ENCODE peak calls at places on chromosomes 16 and 17, in five cellular contexts. J is heart right ventricle, Y is body of pancreas, F is natural killer cell, A is cardiac fibroblast. N is an unnamed sample.
A peak's percentile ranks its signal among the peaks of the same experiment; 100 is the strongest.

GRCh38 chr17:19553036-19553435 is 19.4 kb downstream of the SLC47A1 start:
- DNase-seq in A (no peak), F (no peak), J (no peak), Y (no peak), N (no peak)

GRCh38 chr17:64455993-64456885 is 7.3 kb downstream of the MILR1 start:
- DNase-seq in Y (no peak), J (no peak), A (no peak), F (no peak), N (no peak)

GRCh38 chr17:13885953-13886889 is 183.1 kb upstream of the COX10 start:
- DNase-seq in Y (no peak), F (no peak), A (no peak), J (peak; percentile 37), N (no peak)

GRCh38 chr17:48618366-48618896 is 3.3 kb upstream of the HOXB8 start:
- DNase-seq in A (peak; percentile 83), F (peak; percentile 82), Y (peak; percentile 87), J (peak; percentile 86), N (peak; percentile 22)

GRCh38 chr16:65919116-65919515 is 447.4 kb upstream of the CDH5 start:
- DNase-seq in Y (no peak), J (no peak), A (no peak), F (no peak), N (no peak)

GRCh38 chr17:38864636-38865398 is 5.0 kb upstream of the LASP1 start:
- DNase-seq in J (no peak), Y (no peak), F (no peak), A (peak; percentile 76), N (no peak)

GRCh38 chr17:31696184-31696602 is 162.9 kb downstream of the COPRS start:
- DNase-seq in Y (peak; percentile 70), F (no peak), A (peak; percentile 83), J (peak; percentile 81), N (peak; percentile 95)

GRCh38 chr17:57143341-57143740 is 58.3 kb downstream of the AKAP1 start:
- DNase-seq in Y (no peak), J (no peak), A (no peak), F (no peak), N (no peak)

GRCh38 chr17:81036128-81036891 is 1.4 kb downstream of the BAIAP2 start:
- DNase-seq in F (no peak), Y (no peak), A (no peak), J (no peak), N (no peak)

GRCh38 chr16:61948414-61948813 is 87.8 kb downstream of the CDH8 start:
- DNase-seq in F (no peak), Y (no peak), J (no peak), A (no peak), N (no peak)

GRCh38 chr16:61946019-61946418 is 90.2 kb downstream of the CDH8 start:
- DNase-seq in A (no peak), F (no peak), J (no peak), Y (no peak), N (no peak)
- TF ChIP-seq CTCF in A (no peak), F (no peak), J (no peak), Y (no peak), N (no peak)

DNA sequence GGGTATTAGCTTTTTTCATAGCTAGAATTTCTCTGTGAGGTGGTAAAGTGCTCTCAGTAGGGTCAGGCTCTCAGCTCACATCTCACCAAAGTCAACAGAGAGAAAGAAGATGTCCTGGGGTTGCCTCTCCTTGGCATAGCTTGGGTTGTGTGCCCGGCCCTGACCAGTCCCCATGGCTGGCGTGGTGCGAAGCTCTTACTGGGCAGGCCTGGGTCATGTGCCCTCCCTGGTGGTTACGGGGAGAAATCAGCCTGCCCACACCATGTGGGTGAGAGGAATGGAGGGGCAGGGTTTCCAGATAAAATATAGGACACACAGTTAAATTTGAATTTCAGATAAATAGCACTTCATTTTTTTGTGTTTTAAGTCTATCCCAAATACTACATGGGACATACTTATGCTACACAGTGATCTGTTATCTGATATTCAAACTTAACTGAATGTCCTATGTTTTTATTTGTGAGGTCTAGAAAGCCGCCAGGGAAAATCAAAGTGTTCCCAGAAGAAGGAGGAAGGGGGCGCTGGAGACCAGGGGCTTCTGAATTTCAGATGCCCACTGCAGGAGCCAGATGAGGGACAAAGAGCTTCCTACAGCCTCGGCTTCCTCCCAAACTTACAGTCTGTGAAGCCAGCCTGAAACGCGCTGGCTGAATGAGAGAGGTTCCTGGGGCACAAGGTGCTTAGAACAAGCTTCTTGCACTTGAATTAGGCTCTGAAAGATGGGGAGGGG is 45.4 kb downstream of the NKD1 start:
- DNase-seq in F (no peak), Y (no peak), A (no peak), J (no peak), N (no peak)
- TF ChIP-seq CTCF in F (no peak), Y (no peak), A (peak; percentile 15), J (peak; percentile 25), N (peak; percentile 23)

GRCh38 chr16:85446846-85447656 is 166.1 kb upstream of the GSE1 start:
- DNase-seq in F (no peak), J (no peak), A (no peak), Y (peak; percentile 63), N (no peak)
- TF ChIP-seq CTCF in F (no peak), J (no peak), A (no peak), Y (no peak), N (no peak)

GRCh38 chr17:63452979-63453551 is 7.0 kb upstream of the CYB561 start:
- DNase-seq in A (no peak), J (no peak), F (no peak), Y (no peak), N (no peak)
- TF ChIP-seq CTCF in A (no peak), J (no peak), F (no peak), Y (no peak), N (no peak)

DNA sequence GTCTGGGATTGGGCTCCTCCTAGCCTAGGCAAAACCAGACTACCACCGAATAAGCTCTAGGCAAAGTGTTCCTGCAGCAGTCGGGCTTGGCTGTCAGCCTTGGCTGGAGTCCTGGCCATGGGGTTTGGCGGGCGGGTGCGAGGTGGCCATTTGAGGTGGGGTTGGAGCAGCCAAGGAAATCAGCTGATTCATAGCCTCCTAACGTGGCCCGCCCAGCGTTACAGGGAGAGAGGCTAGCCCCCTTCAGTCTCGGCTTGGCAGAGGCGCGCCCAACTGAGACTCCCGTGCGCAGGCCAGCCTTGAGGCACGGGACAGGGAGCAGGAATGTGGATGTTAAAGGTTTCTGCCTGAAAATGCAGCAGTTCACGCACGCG is 1.9 kb downstream of the PMP22 start:
- DNase-seq in F (no peak), J (peak; percentile 87), A (peak; percentile 77), Y (peak; percentile 61), N (peak; percentile 75)
- TF ChIP-seq CTCF in F (no peak), J (no peak), A (peak; percentile 1), Y (no peak), N (no peak)